ENCODE peak calls at places on chromosome 6, in seven cellular contexts. C is A673, X is K562, K is IMR-90, D is OCI-LY7, M is breast epithelium, O is Peyer's patch. Q is an unnamed sample.

GRCh38 chr6:159108438-159108985 is 60.7 kb upstream of the FNDC1 start:
- DNase-seq in C (no peak), X (no peak), K (no peak), D (no peak), M (no peak), O (no peak), Q (no peak)

GRCh38 chr6:53752856-53753255 is 41.9 kb upstream of the LRRC1 start:
- DNase-seq in C (no peak), X (no peak), K (peak), D (no peak), M (no peak), O (no peak), Q (no peak)

GRCh38 chr6:144149894-144150672 is at the start of gene STX11:
- DNase-seq in C (peak), X (peak), K (peak), D (peak), M (peak), O (peak), Q (peak)

GRCh38 chr6:142444388-142444787 is 142.6 kb downstream of the ADGRG6 start:
- DNase-seq in C (peak), X (no peak), K (peak), D (no peak), M (no peak), O (no peak), Q (no peak)

GRCh38 chr6:46325561-46326525 is 155.1 kb upstream of the ENPP5 start:
- DNase-seq in C (peak), X (no peak), K (peak), D (peak), M (no peak), O (no peak), Q (no peak)

GRCh38 chr6:133553652-133554051 is 312.5 kb downstream of the EYA4 start:
- DNase-seq in C (peak), X (peak), K (peak), D (peak), M (no peak), O (no peak), Q (no peak)

GRCh38 chr6:25377672-25378071 is 98.5 kb downstream of the CARMIL1 start:
- DNase-seq in C (no peak), X (no peak), K (no peak), D (peak), M (no peak), O (no peak), Q (peak)

GRCh38 chr6:137702791-137703424 is 164.2 kb upstream of the TNFAIP3 start:
- DNase-seq in C (no peak), X (no peak), K (no peak), D (no peak), M (no peak), O (no peak), Q (no peak)

GRCh38 chr6:47097092-47097945 is 55.2 kb upstream of the ADGRF1 start:
- DNase-seq in C (peak), X (peak), K (peak), D (peak), M (no peak), O (peak), Q (no peak)

GRCh38 chr6:24599686-24600399 is 46.1 kb downstream of the KIAA0319 start:
- DNase-seq in C (no peak), X (no peak), K (no peak), D (no peak), M (no peak), O (no peak), Q (no peak)

GRCh38 chr6:136598048-136598447 is 47.8 kb upstream of the MAP7 start:
- DNase-seq in C (no peak), X (no peak), K (no peak), D (no peak), M (no peak), O (no peak), Q (no peak)

GRCh38 chr6:35304299-35304698 is 6.7 kb downstream of the DEF6 start:
- DNase-seq in C (no peak), X (no peak), K (no peak), D (no peak), M (no peak), O (no peak), Q (no peak)

GRCh38 chr6:912871-913663 is 220.1 kb upstream of the EXOC2 start:
- DNase-seq in C (no peak), X (peak), K (peak), D (peak), M (no peak), O (no peak), Q (no peak)

GRCh38 chr6:36599791-36600209 is 5.6 kb downstream of the SRSF3 start:
- DNase-seq in C (peak), X (no peak), K (peak), D (no peak), M (peak), O (peak), Q (no peak)

GRCh38 chr6:1858191-1858590 is 248.5 kb downstream of the FOXC1 start:
- DNase-seq in C (no peak), X (no peak), K (no peak), D (no peak), M (no peak), O (no peak), Q (no peak)

GRCh38 chr6:7505196-7505699 is 36.2 kb upstream of the DSP start:
- DNase-seq in C (peak), X (no peak), K (peak), D (no peak), M (peak), O (no peak), Q (no peak)

GRCh38 chr6:138509371-138509770 is 10.1 kb upstream of the NHSL1 start:
- DNase-seq in C (peak), X (peak), K (peak), D (peak), M (no peak), O (peak), Q (no peak)

GRCh38 chr6:90179190-90180169 is 117.2 kb downstream of the BACH2 start:
- DNase-seq in C (peak), X (no peak), K (no peak), D (no peak), M (no peak), O (no peak), Q (no peak)

GRCh38 chr6:112096901-112097300 is 9.5 kb downstream of the FAM229B start:
- DNase-seq in C (no peak), X (no peak), K (no peak), D (no peak), M (no peak), O (no peak), Q (no peak)

GRCh38 chr6:53327017-53327395 is 21.7 kb downstream of the ELOVL5 start:
- DNase-seq in C (no peak), X (no peak), K (peak), D (no peak), M (no peak), O (no peak), Q (no peak)

GRCh38 chr6:144064831-144065668 is 30.3 kb downstream of the SF3B5 start:
- DNase-seq in C (peak), X (no peak), K (no peak), D (peak), M (no peak), O (peak), Q (no peak)

GRCh38 chr6:84763397-84764331 is 734 bp downstream of the TBX18 start:
- DNase-seq in C (peak), X (peak), K (peak), D (no peak), M (no peak), O (no peak), Q (no peak)

GRCh38 chr6:14280006-14280510 is 162.5 kb downstream of the CD83 start:
- DNase-seq in C (no peak), X (no peak), K (no peak), D (no peak), M (no peak), O (no peak), Q (peak)

GRCh38 chr6:79640146-79641111 is 9.3 kb downstream of the SH3BGRL2 start:
- DNase-seq in C (no peak), X (no peak), K (no peak), D (no peak), M (no peak), O (no peak), Q (no peak)

GRCh38 chr6:146090474-146090873 is 61.6 kb downstream of the GRM1 start:
- DNase-seq in C (no peak), X (no peak), K (no peak), D (no peak), M (no peak), O (no peak), Q (no peak)

GRCh38 chr6:162109466-162110040 is 618.0 kb downstream of the PRKN start:
- DNase-seq in C (no peak), X (no peak), K (no peak), D (no peak), M (no peak), O (no peak), Q (no peak)

GRCh38 chr6:6600865-6601264 is 12.3 kb downstream of the LY86 start:
- DNase-seq in C (no peak), X (no peak), K (no peak), D (no peak), M (no peak), O (no peak), Q (no peak)

GRCh38 chr6:21022343-21023107 is 488.3 kb downstream of the CDKAL1 start:
- DNase-seq in C (no peak), X (peak), K (peak), D (no peak), M (no peak), O (peak), Q (no peak)

GRCh38 chr6:15572296-15573016 is 90.4 kb downstream of the DTNBP1 start:
- DNase-seq in C (no peak), X (no peak), K (no peak), D (no peak), M (no peak), O (no peak), Q (no peak)

GRCh38 chr6:71403422-71404134 is 115.0 kb downstream of the OGFRL1 start:
- DNase-seq in C (no peak), X (no peak), K (no peak), D (no peak), M (no peak), O (no peak), Q (no peak)

GRCh38 chr6:159117031-159117430 is 52.2 kb upstream of the FNDC1 start:
- DNase-seq in C (no peak), X (no peak), K (peak), D (no peak), M (no peak), O (no peak), Q (no peak)

GRCh38 chr6:166952122-166952521 is 4.2 kb downstream of the RNASET2 start:
- DNase-seq in C (no peak), X (no peak), K (no peak), D (no peak), M (no peak), O (no peak), Q (no peak)

GRCh38 chr6:157559201-157559756 is 178.3 kb downstream of the ZDHHC14 start:
- DNase-seq in C (no peak), X (no peak), K (no peak), D (no peak), M (no peak), O (no peak), Q (peak)

GRCh38 chr6:157556671-157557430 is 175.9 kb downstream of the ZDHHC14 start:
- DNase-seq in C (no peak), X (no peak), K (no peak), D (peak), M (no peak), O (peak), Q (peak)

GRCh38 chr6:157558487-157559200 is 177.7 kb downstream of the ZDHHC14 start:
- DNase-seq in C (no peak), X (no peak), K (no peak), D (no peak), M (no peak), O (no peak), Q (peak)

GRCh38 chr6:157557541-157557940 is 176.6 kb downstream of the ZDHHC14 start:
- DNase-seq in C (no peak), X (no peak), K (no peak), D (peak), M (no peak), O (peak), Q (peak)

GRCh38 chr6:157558049-157558448 is 177.1 kb downstream of the ZDHHC14 start:
- DNase-seq in C (no peak), X (no peak), K (peak), D (peak), M (no peak), O (no peak), Q (peak)
- H3K27ac ChIP-seq in C (no peak), X (no peak), K (no peak), D (peak), M (no peak), O (no peak), Q (no peak)

GRCh38 chr6:76250666-76251065 is 178.2 kb upstream of the IMPG1 start:
- DNase-seq in C (no peak), X (no peak), K (no peak), D (no peak), M (no peak), O (no peak), Q (no peak)
- H3K27ac ChIP-seq in C (no peak), X (no peak), K (no peak), D (no peak), M (no peak), O (no peak), Q (no peak)

GRCh38 chr6:9139762-9140161 is 704.4 kb upstream of the SLC35B3 start:
- DNase-seq in C (no peak), X (no peak), K (peak), D (no peak), M (no peak), O (no peak), Q (no peak)
- H3K27ac ChIP-seq in C (no peak), X (no peak), K (no peak), D (no peak), M (no peak), O (no peak), Q (no peak)

GRCh38 chr6:17469006-17469972 is 75.9 kb downstream of the CAP2 start:
- DNase-seq in C (no peak), X (no peak), K (no peak), D (no peak), M (no peak), O (no peak), Q (no peak)
- H3K27ac ChIP-seq in C (no peak), X (no peak), K (no peak), D (no peak), M (no peak), O (peak), Q (peak)